ENCODE peak calls at places on chromosomes 2 and 18, in seven cellular contexts. F is ovary, L is psoas muscle, J is mammary epithelial cell, Q is fibroblast of lung, X is cardiac fibroblast, A is BJ. S is an unnamed sample.

GRCh38 chr2:147679664-147680502 is 164.9 kb upstream of the ACVR2A start:
- DNase-seq in J (no peak), X (no peak), A (no peak), Q (no peak), F (no peak), L (no peak), S (no peak)

GRCh38 chr2:149767516-149767974 is 180.0 kb upstream of the MMADHC start:
- DNase-seq in Q (peak), L (no peak), J (peak), A (peak), F (no peak), X (peak), S (no peak)

GRCh38 chr2:135066710-135067109 is 14.6 kb downstream of the RAB3GAP1 start:
- DNase-seq in J (peak), F (no peak), L (no peak), A (peak), Q (peak), X (peak), S (no peak)

GRCh38 chr2:120912101-120912985 is 176.7 kb downstream of the GLI2 start:
- DNase-seq in A (peak), Q (peak), F (peak), X (peak), J (no peak), L (peak), S (no peak)

GRCh38 chr2:27029051-27029450 is 3.7 kb upstream of the TMEM214 start:
- DNase-seq in F (no peak), X (peak), L (no peak), A (no peak), J (no peak), Q (no peak), S (no peak)

GRCh38 chr2:72024451-72025175 is 123.0 kb downstream of the CYP26B1 start:
- DNase-seq in X (no peak), L (no peak), Q (no peak), F (no peak), J (no peak), A (no peak), S (no peak)

GRCh38 chr2:8692783-8693768 is 11.2 kb downstream of the ID2 start:
- DNase-seq in L (peak), X (no peak), J (peak), Q (peak), F (peak), A (no peak), S (no peak)

GRCh38 chr2:72483346-72483745 is 335.7 kb upstream of the CYP26B1 start:
- DNase-seq in L (no peak), F (no peak), A (no peak), Q (no peak), X (no peak), J (no peak), S (no peak)

GRCh38 chr2:240569998-240570530 is 1.8 kb downstream of the RNPEPL1 start:
- DNase-seq in J (no peak), X (no peak), A (no peak), L (peak), F (peak), Q (no peak), S (no peak)

GRCh38 chr18:39494211-39494896 is 1928.8 kb upstream of the CELF4 start:
- DNase-seq in A (no peak), F (no peak), X (no peak), L (no peak), Q (no peak), J (no peak), S (no peak)

GRCh38 chr2:239695106-239695727 is 294.4 kb upstream of the HDAC4 start:
- DNase-seq in J (no peak), X (no peak), Q (no peak), L (no peak), F (no peak), A (no peak), S (no peak)

GRCh38 chr2:20522311-20522710 is 75.4 kb downstream of the RHOB start:
- DNase-seq in X (no peak), A (no peak), L (no peak), J (no peak), Q (no peak), F (no peak), S (no peak)

GRCh38 chr2:27351802-27352598 is 4.6 kb downstream of the GTF3C2 start:
- DNase-seq in L (no peak), Q (no peak), F (no peak), J (no peak), X (no peak), A (no peak), S (no peak)

DNA sequence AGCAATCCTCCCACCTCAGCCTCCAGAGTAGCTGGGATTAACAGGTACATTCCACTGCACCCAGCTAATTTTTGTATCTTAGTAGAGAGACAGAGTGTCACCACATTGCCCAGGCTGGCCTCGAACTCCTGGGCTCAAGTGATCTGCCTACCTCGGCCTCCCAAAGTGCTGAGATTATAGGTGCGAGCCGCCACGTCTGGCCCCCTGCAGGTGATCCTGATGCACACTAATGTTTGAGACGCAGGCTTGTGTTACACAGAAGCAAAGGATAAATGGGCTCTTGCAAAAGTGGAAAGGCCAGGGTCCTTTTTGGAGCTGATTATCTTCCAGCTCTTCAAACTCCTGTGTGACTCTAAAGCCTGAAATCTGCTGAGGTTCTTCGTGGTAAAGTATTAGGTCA is 84.2 kb downstream of the TGFA start:
- DNase-seq in L (no peak), X (no peak), Q (no peak), A (no peak), F (no peak), J (no peak), S (no peak)
- TF ChIP-seq CTCF in L (no peak), X (no peak), Q (no peak), A (no peak), F (no peak), J (no peak), S (no peak)

DNA sequence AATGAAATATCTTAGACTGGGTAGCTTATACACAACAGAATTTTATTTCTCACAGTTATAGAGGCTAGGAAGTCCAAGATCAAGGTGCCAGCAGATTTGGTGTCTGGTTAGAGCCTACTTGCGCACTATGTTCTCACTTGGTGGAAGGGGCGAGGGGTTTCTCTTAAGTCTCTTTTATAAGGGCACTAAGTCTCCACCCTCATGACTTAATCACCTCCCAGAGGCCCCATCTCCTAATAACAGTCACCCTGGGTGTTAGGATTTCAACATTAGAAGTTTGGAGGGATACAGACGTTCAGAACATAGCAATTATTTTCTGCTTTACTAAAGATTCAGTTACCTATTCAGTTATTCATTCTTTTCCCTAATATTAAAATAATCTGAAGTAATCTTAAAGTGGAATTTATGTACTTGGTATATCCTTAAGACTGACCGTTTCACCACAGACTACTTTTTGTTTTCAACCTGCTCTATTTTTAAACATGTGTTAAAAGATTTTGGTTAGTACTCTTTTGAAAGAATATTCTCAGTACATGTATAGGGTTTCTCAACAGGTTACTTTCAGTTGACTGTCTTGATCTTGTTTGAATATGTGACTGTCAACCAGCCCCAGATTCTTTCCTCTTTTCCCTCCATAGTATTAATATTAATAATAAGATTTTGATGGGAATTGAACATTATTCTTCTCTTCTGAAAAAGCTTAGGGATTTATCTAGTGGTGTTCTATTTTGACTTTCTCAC is 130.0 kb downstream of the TAF4B start:
- DNase-seq in J (no peak), F (no peak), L (no peak), X (no peak), A (no peak), Q (no peak), S (no peak)
- H3K4me3 ChIP-seq in J (no peak), F (no peak), L (no peak), X (no peak), A (no peak), Q (no peak), S (no peak)

GRCh38 chr18:52395146-52395852 is 55.3 kb downstream of the DCC start:
- DNase-seq in X (no peak), F (no peak), A (no peak), L (no peak), J (no peak), Q (no peak), S (no peak)
- TF ChIP-seq CTCF in X (no peak), F (no peak), A (no peak), L (no peak), J (no peak), Q (no peak), S (no peak)

GRCh38 chr18:72867721-72868665 is at the start of gene NETO1:
- DNase-seq in L (no peak), X (no peak), J (peak), A (no peak), F (no peak), Q (peak), S (no peak)
- H3K4me3 ChIP-seq in L (peak), X (peak), J (peak), A (peak), F (no peak), Q (no peak), S (peak)

GRCh38 chr2:171706152-171706803 is 19.0 kb downstream of the DYNC1I2 start:
- DNase-seq in A (no peak), L (no peak), F (no peak), Q (no peak), X (peak), J (peak), S (no peak)
- TF ChIP-seq CTCF in A (peak), L (peak), F (no peak), Q (peak), X (peak), J (peak), S (no peak)

GRCh38 chr18:63314991-63315662 is 4.4 kb downstream of the BCL2 start:
- DNase-seq in A (no peak), X (no peak), L (no peak), Q (no peak), J (no peak), F (no peak), S (no peak)
- H3K4me3 ChIP-seq in A (no peak), X (no peak), L (peak), Q (no peak), J (no peak), F (no peak), S (no peak)